ENCODE peak calls at places on chromosomes 4 and X, in six cellular contexts. Z is neuronal stem cell, V is trophoblast cell, J is IMR-90, C is H9, P is H1. H is an unnamed sample. For H3K9me3, the result is how much of the 10 kb centered on the place peaks cover.

GRCh38 chrX:108701633-108702032 is 34.7 kb downstream of the IRS4 start:
- DNase-seq in V (no peak), Z (no peak), P (no peak), J (no peak), C (no peak), H (no peak)

GRCh38 chr4:28351826-28352225 is 1491.2 kb downstream of the STIM2 start:
- DNase-seq in P (no peak), J (no peak), C (no peak), V (no peak), Z (no peak), H (no peak)

GRCh38 chrX:37378830-37379229 is 29.7 kb downstream of the PRRG1 start:
- DNase-seq in J (no peak), C (no peak), Z (no peak), P (no peak), V (no peak), H (no peak)

GRCh38 chr4:67713531-67714247 is 12.7 kb upstream of the UBA6 start:
- DNase-seq in C (no peak), P (no peak), Z (no peak), V (no peak), J (peak), H (peak)

GRCh38 chrX:119942831-119943184 is 743 bp downstream of the NKAP start:
- DNase-seq in P (no peak), C (no peak), Z (no peak), V (no peak), J (peak), H (no peak)

GRCh38 chr4:57162499-57163019 is 52.4 kb upstream of the IGFBP7 start:
- DNase-seq in P (no peak), C (no peak), V (no peak), Z (no peak), J (no peak), H (no peak)

GRCh38 chr4:38185406-38185805 is 225.2 kb downstream of the PTTG2 start:
- DNase-seq in P (no peak), V (no peak), J (no peak), C (no peak), Z (no peak), H (no peak)

GRCh38 chr4:165151734-165152133 is 39.1 kb upstream of the TMEM192 start:
- DNase-seq in V (no peak), P (no peak), Z (no peak), J (peak), C (no peak), H (peak)

GRCh38 chr4:148893095-148893494 is 450.9 kb upstream of the NR3C2 start:
- DNase-seq in V (no peak), Z (no peak), C (no peak), J (no peak), P (no peak), H (no peak)

GRCh38 chrX:41027388-41027787 is 57.9 kb upstream of the USP9X start:
- DNase-seq in Z (no peak), P (no peak), C (no peak), J (peak), V (no peak), H (peak)

GRCh38 chr4:41339812-41340809 is 83.4 kb downstream of the UCHL1 start:
- DNase-seq in C (peak), Z (no peak), V (no peak), P (no peak), J (peak), H (peak)

GRCh38 chr4:174423257-174423944 is 98.9 kb downstream of the HPGD start:
- DNase-seq in V (peak), J (peak), P (no peak), C (no peak), Z (no peak), H (peak)

GRCh38 chr4:45554423-45554822 is 569.4 kb downstream of the GABRG1 start:
- DNase-seq in P (no peak), V (no peak), J (no peak), Z (no peak), C (no peak), H (no peak)

DNA sequence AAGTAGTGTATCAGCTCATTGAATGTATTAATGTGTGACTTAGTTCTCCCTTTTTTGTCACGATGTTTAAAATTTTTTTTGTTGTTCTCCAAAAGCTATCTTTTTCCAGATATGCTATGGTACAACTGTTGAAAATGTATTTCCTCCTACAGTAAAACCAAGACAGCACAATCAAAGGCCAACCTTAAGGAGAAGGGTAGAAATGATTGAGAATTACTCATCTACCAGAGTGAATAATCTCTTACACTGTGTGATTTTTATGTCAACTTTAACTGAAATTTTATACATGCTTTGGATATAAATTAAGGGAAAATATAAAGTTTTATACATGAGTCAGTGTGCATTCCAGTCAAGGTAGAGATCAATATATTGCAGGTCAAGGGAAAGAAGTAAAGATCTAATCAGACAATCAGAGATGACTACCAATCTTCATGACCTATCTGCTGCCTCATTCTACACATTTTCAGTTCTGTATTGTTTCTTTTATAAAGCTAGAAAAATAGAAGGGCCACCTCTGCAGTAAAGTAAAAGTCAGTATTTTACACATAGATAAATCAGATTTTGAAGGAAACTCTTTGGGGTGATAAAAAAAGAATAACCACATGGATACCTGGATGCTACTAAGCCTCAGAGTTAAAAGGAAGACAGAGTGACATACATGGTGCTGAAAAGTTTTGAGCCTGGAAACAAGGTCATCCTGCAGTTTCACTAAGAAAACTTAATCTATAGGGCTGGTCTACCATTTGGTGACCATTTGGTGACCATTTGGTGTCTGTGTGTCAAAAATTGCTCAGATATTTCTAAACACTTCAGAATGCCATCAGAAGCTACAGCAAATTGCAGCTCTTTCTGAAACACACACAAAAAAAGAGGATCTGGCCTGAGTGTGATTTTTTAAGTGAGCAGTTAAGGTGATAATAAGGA is 1.6 kb downstream of the FAM13A start:
- DNase-seq in J (no peak), C (no peak), Z (no peak), V (no peak), P (no peak), H (no peak)
- H3K14ac ChIP-seq in J (no peak), C (no peak), Z (no peak), V (no peak), P (no peak), H (no peak)

GRCh38 chr4:129059028-129059427 is 34.3 kb downstream of the SCLT1 start:
- DNase-seq in C (no peak), P (no peak), J (no peak), V (no peak), Z (no peak), H (no peak)

GRCh38 chr4:129064717-129065116 is 28.6 kb downstream of the SCLT1 start:
- DNase-seq in Z (no peak), P (no peak), J (peak), C (no peak), V (no peak), H (peak)

GRCh38 chr4:129063640-129064039 is 29.7 kb downstream of the SCLT1 start:
- DNase-seq in V (no peak), C (no peak), J (no peak), P (no peak), Z (no peak), H (no peak)

DNA sequence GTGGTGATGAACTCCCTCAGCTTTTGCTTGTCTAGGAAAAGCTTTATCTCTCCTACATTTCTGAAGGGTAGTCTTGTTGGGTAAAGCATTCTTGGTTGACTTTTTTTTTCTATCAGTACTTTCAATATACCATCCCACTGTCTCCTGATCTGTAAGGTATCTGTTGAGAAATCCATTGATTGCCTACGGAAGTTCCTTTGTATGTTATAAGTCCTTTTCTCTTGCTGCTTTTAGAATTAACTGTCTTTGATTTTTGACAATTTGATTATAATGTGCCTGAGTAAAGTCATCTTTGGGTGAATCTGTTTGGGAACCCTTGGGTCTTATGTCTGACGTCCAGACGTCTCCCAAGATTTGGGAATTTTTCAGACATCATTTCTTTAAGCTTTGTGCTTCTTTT is 30.8 kb downstream of the SCLT1 start:
- DNase-seq in V (no peak), J (no peak), Z (no peak), P (no peak), C (no peak), H (no peak)
- H3K9me3 ChIP-seq in V (under half), J (under half), Z (under half), P (under half), C (under half), H (half or more)

DNA sequence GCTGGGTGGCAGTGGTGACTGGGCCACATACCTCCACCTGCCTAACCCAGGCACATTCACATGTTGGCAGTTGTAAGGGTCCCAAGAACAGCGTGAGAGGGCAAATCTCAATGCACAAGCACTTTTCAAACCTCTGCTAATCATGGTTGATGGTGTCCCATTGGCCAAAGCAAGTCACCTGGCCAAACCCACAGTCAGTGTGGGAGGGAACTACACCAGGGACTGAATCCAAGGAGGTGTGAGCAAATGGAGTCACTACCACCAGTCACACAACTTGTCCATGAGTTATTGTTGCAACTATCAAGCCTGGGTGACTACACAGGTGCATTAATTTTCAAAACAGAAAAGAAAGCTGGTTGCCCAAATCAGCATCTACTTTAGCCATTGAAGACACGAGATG is 260.1 kb downstream of the BCOR start:
- DNase-seq in Z (no peak), J (no peak), P (no peak), C (no peak), V (no peak), H (no peak)
- H3K23ac ChIP-seq in Z (no peak), J (no peak), P (no peak), C (no peak), V (no peak), H (no peak)

GRCh38 chr4:142380052-142380598 is 466.0 kb downstream of the INPP4B start:
- DNase-seq in C (no peak), J (no peak), P (no peak), V (no peak), Z (no peak), H (peak)

GRCh38 chr4:142377345-142378091 is 468.6 kb downstream of the INPP4B start:
- DNase-seq in P (no peak), J (no peak), Z (no peak), V (no peak), C (no peak), H (no peak)

GRCh38 chr4:142376204-142376603 is 469.9 kb downstream of the INPP4B start:
- DNase-seq in P (no peak), Z (no peak), J (no peak), V (no peak), C (no peak), H (no peak)

GRCh38 chr4:142378179-142378578 is 467.9 kb downstream of the INPP4B start:
- DNase-seq in C (no peak), P (no peak), V (no peak), Z (no peak), J (no peak), H (no peak)

DNA sequence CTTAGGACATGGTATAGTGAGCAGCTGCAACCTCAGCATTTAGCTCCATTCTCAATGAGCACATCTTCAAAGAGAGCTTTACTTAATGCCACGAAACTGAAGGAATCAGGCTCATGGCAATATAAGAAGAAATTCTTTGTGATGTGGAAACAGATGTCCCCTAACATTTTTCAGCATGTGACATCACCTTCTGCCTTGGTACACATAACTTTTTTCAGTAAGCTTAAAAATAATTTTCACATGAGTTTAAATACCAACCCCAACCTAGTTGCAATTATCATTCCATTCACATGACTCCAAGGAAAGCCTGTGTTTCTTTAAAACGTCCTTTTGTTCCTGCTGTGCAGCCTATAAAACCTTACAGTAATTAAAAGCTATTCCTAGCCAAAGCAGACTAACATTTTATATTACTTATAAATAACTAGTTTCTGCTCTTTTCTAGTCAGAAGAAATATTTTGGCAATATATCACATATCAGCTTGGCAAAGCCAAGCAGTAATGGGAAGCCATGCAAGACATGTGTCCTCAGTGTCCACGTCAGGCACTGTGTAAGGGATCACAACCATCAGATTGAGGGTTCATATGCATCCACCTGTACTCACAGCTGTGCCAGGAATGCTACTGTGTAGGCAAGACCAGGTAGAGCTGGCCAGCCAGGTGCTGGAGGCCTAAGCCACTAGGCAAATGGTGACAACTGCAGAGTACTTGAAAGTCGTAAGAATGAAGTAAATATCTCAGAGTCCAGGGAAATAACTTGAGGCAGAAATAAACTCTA is 466.6 kb downstream of the INPP4B start:
- DNase-seq in V (peak), P (peak), J (peak), C (no peak), Z (no peak), H (peak)
- H3K14ac ChIP-seq in V (peak), P (no peak), J (peak), C (no peak), Z (no peak), H (no peak)

DNA sequence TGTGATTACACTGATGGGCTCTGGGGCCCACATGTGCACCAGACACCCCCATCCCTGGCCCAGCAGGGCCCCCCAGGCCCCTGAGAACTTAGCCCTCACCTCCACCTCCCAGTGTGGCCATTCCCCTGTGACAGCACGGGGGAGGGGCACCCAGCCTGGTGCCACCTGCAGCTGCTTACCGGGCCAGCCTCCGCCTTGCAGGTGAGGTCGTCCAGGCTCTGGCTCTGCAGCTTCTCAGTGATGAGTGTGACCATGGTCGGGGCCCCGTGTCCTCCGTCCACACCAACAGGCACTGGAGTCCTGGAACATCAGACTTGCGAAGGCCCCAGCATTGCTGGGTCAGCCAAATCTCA is 15.6 kb downstream of the FAM53A start:
- DNase-seq in C (peak), Z (no peak), J (no peak), V (no peak), P (no peak), H (no peak)
- H3K9me3 ChIP-seq in C (under half), Z (under half), J (under half), V (under half), P (under half), H (under half)

GRCh38 chr4:77235289-77235854 is 78.4 kb downstream of the CCNG2 start:
- DNase-seq in J (no peak), P (no peak), V (no peak), Z (no peak), C (no peak), H (no peak)

GRCh38 chr4:77236806-77237205 is 79.8 kb downstream of the CCNG2 start:
- DNase-seq in J (no peak), P (no peak), Z (no peak), V (peak), C (no peak), H (no peak)

GRCh38 chr4:77229433-77229832 is 72.4 kb downstream of the CCNG2 start:
- DNase-seq in P (no peak), V (no peak), C (no peak), Z (no peak), J (no peak), H (no peak)

GRCh38 chr4:77226939-77227705 is 70.1 kb downstream of the CCNG2 start:
- DNase-seq in J (no peak), C (no peak), P (no peak), Z (no peak), V (peak), H (no peak)

DNA sequence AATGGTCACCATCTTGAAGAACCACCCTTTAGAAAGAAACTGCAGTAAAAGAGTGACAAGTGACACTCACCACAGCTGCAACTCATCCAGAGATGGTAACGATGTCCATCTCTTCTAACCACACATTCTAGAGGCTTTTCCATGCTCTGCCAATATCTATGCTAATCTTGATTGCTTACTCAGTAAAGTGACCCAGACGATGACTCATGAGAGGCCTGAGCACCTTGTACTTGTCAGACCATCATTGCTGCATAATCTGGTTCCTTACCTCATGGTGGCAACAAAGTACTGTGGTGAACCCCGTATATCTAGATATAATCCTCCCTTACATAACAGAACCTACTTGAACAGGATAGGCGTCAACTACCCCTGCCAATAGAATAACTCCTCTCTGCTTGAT is 75.6 kb downstream of the CCNG2 start:
- DNase-seq in C (no peak), Z (no peak), J (peak), V (peak), P (no peak), H (peak)
- H3K23ac ChIP-seq in C (no peak), Z (no peak), J (no peak), V (no peak), P (no peak), H (no peak)

GRCh38 chrX:555589-556220 is 74.9 kb upstream of the SHOX start:
- DNase-seq in V (no peak), P (peak), Z (no peak), J (no peak), C (no peak), H (no peak)
- H3K14ac ChIP-seq in V (no peak), P (no peak), Z (no peak), J (no peak), C (no peak), H (no peak)